ENCODE peak calls at places on chromosomes 6 and 20, in nine cellular contexts. J is mesenchymal stem cell; N is cardiac muscle cell; T is naive thymus-derived CD4-positive, alpha-beta T cell; S is CD8-positive, alpha-beta T cell; O is transverse colon; L is ovary; A is brain microvascular endothelial cell; R is IMR-90. H is an unnamed sample.

GRCh38 chr6:160428818-160429744 is 80.9 kb downstream of the SLC22A3 start:
- DNase-seq in J (no peak), N (no peak), T (no peak), S (no peak), O (no peak), L (no peak), A (no peak), R (no peak), H (no peak)

GRCh38 chr6:36244641-36245280 is 25.1 kb upstream of the PNPLA1 start:
- DNase-seq in J (no peak), N (no peak), T (no peak), S (no peak), O (no peak), L (no peak), A (no peak), R (peak; percentile 36), H (no peak)

GRCh38 chr6:28368522-28368921 is 18.8 kb downstream of the ZKSCAN3 start:
- DNase-seq in J (no peak), N (no peak), T (no peak), S (no peak), O (no peak), L (no peak), A (no peak), R (no peak), H (no peak)

GRCh38 chr6:124223596-124223995 is 419.9 kb downstream of the NKAIN2 start:
- DNase-seq in J (peak; percentile 67), N (no peak), T (no peak), S (no peak), O (no peak), L (no peak), A (peak; percentile 2), R (no peak), H (peak; percentile 67)

GRCh38 chr6:5108068-5108467 is 22.9 kb downstream of the PPP1R3G start:
- DNase-seq in J (no peak), N (peak; percentile 34), T (no peak), S (no peak), O (no peak), L (no peak), A (no peak), R (no peak), H (no peak)

GRCh38 chr20:52972965-52973819 is 1.0 kb downstream of the TSHZ2 start:
- DNase-seq in J (peak; percentile 40), N (peak; percentile 69), T (peak; percentile 55), S (no peak), O (no peak), L (peak; percentile 54), A (no peak), R (no peak), H (peak; percentile 60)

GRCh38 chr20:23235173-23236027 is 115.2 kb upstream of the NXT1 start:
- DNase-seq in J (peak; percentile 69), N (peak; percentile 74), T (no peak), S (no peak), O (peak; percentile 54), L (peak; percentile 76), A (no peak), R (peak; percentile 54), H (peak; percentile 40)

GRCh38 chr20:22993823-22994222 is 41.3 kb upstream of the SSTR4 start:
- DNase-seq in J (no peak), N (no peak), T (no peak), S (no peak), O (no peak), L (no peak), A (no peak), R (no peak), H (no peak)

GRCh38 chr6:42424906-42425474 is 26.7 kb downstream of the TRERF1 start:
- DNase-seq in J (no peak), N (no peak), T (no peak), S (no peak), O (no peak), L (no peak), A (no peak), R (no peak), H (no peak)

GRCh38 chr6:119848706-119849105 is 499.1 kb upstream of the MAN1A1 start:
- DNase-seq in J (no peak), N (no peak), T (no peak), S (no peak), O (no peak), L (no peak), A (no peak), R (no peak), H (no peak)

DNA sequence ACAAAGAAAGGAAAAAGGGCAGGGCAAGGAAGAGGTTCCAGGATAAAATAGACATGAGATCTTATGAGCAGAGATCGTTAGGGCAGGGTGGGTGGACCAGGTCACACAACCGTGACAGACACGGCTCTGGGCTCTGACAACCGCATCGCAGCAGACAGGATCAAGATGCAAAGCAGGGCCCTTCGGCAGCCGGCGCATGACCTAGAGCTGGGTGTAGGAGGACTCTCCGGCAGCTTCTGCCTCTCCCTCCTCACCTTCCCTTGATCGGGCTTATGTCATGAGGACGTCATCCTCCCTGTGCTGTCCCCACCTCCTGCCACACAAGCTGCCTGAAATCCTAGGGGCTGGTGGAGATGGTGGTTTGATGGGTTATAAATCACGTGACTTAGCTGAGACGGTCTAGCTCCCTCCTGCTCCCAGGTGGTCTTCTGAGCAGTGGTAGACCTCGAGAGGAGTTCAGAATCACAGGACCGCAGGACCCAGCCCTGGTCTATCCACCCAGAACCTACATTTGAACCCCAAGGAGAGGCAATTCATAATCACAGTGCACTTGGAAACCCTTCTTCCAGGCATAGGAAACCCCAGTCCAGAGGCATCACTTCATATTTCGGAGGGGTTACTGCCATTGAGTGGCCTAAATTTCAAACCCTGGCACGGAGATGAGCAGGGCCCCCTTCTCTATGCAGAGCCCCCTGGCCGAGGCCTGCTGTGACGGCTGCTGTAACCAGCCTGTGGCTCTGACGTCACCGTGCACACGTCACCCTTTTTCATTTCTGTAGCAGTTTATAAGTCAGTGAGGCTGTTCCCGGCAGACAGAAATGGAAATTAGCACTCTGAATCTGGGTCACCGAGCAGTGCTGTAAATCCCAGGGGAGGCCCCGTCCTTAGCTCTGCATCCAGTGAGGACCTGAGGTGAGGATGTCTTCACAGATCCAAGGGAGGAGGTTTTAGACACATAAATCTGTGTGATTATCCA is 8.7 kb upstream of the CCR6 start:
- DNase-seq in J (no peak), N (no peak), T (no peak), S (peak; percentile 27), O (peak; percentile 67), L (no peak), A (no peak), R (no peak), H (no peak)
- H3K27ac ChIP-seq in J (no peak overlapping the region), N (no peak overlapping the region), T (no peak overlapping the region), S (no peak overlapping the region), O (peak overlapping the region; percentile 46), L (no peak overlapping the region), A (no peak overlapping the region), R (no peak overlapping the region), H (no peak overlapping the region)

DNA sequence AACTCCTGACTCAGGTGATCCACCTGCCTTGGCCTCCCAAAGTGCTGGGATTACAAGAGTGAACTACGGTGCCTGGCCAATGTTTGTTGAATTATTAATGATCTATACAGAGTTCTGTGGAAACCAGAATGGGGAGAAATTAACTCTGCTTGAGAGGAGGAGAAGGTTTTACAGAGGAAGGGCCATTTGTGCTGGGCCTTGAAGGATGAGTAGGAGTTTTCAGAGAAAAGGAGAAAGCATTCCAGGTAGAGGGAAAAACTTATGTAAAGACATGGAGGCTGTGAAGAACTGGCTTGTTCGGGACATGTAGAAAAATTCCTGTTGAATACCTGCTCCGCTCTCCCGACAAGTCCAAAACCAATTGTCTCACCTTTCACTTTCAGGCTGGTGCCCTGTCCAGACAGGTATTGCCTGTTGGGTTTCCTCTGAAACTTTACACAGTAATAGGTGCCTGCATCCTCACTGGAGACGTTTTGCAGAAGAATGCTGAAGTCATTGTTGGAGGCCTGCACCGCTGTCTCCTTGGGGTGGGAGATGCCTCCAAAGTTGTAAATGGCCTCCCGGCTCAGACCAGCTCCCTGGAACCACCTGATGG is 11.3 kb upstream of the NSFL1C start:
- DNase-seq in J (no peak), N (no peak), T (no peak), S (no peak), O (no peak), L (no peak), A (no peak), R (no peak), H (peak; percentile 83)
- H3K27ac ChIP-seq in J (no peak overlapping the region), N (no peak overlapping the region), T (no peak overlapping the region), S (no peak overlapping the region), O (no peak overlapping the region), L (no peak overlapping the region), A (no peak overlapping the region), R (no peak overlapping the region), H (peak overlapping the region; percentile 94)

GRCh38 chr6:56954389-56955170 is at the start of gene BEND6:
- DNase-seq in J (peak; percentile 86), N (peak; percentile 62), T (peak; percentile 22), S (no peak), O (peak; percentile 38), L (peak; percentile 44), A (peak; percentile 64), R (peak; percentile 87), H (peak; percentile 67)
- H3K27ac ChIP-seq in J (peak within 1 kb of the TSS; percentile 84), N (no peak within 1 kb of the TSS), T (no peak within 1 kb of the TSS), S (no peak within 1 kb of the TSS), O (peak within 1 kb of the TSS; percentile 41), L (peak within 1 kb of the TSS; percentile 59), A (peak within 1 kb of the TSS; percentile 67), R (peak within 1 kb of the TSS; percentile 94), H (peak within 1 kb of the TSS; percentile 55)

DNA sequence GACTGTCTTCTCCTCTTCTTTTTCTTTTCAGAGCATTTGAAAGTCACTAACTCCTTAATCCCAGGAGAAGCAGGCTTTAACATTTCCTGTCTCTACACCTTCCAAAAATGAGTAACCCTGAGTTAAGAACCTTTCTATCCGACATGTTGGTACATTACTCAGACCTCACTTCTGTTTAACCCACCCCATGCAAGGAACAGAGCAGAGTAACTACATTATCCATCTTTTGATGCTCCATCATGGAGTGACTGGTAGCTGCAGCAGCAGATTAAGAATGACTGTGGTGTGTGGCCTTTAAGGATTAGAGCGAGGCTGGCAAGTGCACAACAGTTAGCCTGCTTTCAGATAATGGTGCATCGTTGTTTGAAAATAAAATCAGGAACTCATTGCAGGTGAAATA is 2.0 kb downstream of the TRAF3IP2 start:
- DNase-seq in J (peak; percentile 37), N (no peak), T (no peak), S (no peak), O (no peak), L (no peak), A (no peak), R (peak; percentile 34), H (no peak)
- H3K27ac ChIP-seq in J (peak overlapping the region; percentile 35), N (peak overlapping the region; percentile 99), T (no peak overlapping the region), S (no peak overlapping the region), O (peak overlapping the region; percentile 98), L (peak overlapping the region; percentile 97), A (peak overlapping the region; percentile 90), R (peak overlapping the region; percentile 97), H (peak overlapping the region; percentile 97)

DNA sequence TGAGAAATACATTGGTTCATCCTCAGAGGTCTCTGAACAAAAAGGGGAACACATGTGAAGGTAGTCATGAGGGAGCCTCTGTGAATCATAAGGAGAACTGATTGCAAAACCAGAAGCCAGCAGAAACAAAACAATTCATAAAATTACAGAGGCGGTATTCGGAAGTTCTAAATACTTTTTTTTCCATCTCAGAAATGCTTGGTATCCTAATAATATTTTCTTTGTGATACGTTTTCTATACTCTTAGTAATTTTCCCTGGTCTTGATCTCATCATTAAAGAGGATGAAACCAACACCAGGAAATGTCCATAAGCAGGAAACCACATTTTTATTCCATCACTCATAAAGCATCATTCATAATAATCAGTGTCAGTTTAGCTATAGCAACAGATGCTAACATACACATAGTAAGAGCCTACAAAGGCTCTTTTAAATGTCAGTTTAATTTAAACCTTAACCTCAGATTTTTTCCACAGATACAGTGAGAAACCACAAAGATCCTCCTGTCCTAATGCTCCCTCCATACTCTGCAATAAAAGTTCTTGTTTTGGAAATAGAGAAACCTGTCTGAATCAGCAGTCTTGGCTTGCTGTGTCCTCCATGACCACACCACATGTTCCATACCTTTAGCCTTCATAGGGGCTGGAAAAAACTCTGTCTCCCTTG is 29.2 kb downstream of the SGK1 start:
- DNase-seq in J (peak; percentile 89), N (no peak), T (peak; percentile 37), S (no peak), O (no peak), L (no peak), A (peak; percentile 85), R (peak; percentile 94), H (peak; percentile 97)
- H3K27ac ChIP-seq in J (peak overlapping the region; percentile 70), N (no peak overlapping the region), T (no peak overlapping the region), S (peak overlapping the region; percentile 24), O (peak overlapping the region; percentile 46), L (peak overlapping the region; percentile 39), A (peak overlapping the region; percentile 100), R (peak overlapping the region; percentile 91), H (peak overlapping the region; percentile 100)